ENCODE peak calls at places on chromosomes 7 and 10, in six cellular contexts. E is lower lobe of right lung, A is stomach, G is IMR-90, N is ovary, H is WERI-Rb-1. C is an unnamed sample.

GRCh38 chr10:45374451-45375052 is 536 bp downstream of the ALOX5 start:
- DNase-seq in G (no peak), N (no peak), H (peak; percentile 18), A (no peak), E (no peak), C (peak; percentile 25)

GRCh38 chr7:107955394-107955793 is 47.6 kb downstream of the LAMB1 start:
- DNase-seq in G (no peak), H (no peak), N (no peak), A (no peak), E (no peak), C (no peak)

GRCh38 chr7:50142421-50143113 is 49.5 kb upstream of the ZPBP start:
- DNase-seq in H (no peak), G (peak; percentile 21), A (no peak), N (no peak), E (no peak), C (no peak)

GRCh38 chr10:3780056-3780765 is 4.8 kb downstream of the KLF6 start:
- DNase-seq in G (peak; percentile 71), A (no peak), E (no peak), N (no peak), H (no peak), C (no peak)

GRCh38 chr7:131424219-131424822 is 96.6 kb downstream of the MKLN1 start:
- DNase-seq in A (no peak), N (no peak), E (no peak), H (no peak), G (peak; percentile 58), C (no peak)

GRCh38 chr7:38890597-38890996 is 18.4 kb downstream of the VPS41 start:
- DNase-seq in E (no peak), A (no peak), H (no peak), G (no peak), N (no peak), C (no peak)

GRCh38 chr10:100186813-100187212 is 984 bp upstream of the ERLIN1 start:
- DNase-seq in G (no peak), N (peak; percentile 28), A (no peak), H (peak; percentile 77), E (no peak), C (no peak)

GRCh38 chr7:41319601-41320000 is 383.3 kb downstream of the INHBA start:
- DNase-seq in E (no peak), A (no peak), H (no peak), N (no peak), G (no peak), C (no peak)

GRCh38 chr7:153886121-153886505 is 166.1 kb upstream of the DPP6 start:
- DNase-seq in E (no peak), H (no peak), G (no peak), N (no peak), A (no peak), C (no peak)

GRCh38 chr10:96188911-96189310 is 58.8 kb downstream of the ZNF518A start:
- DNase-seq in H (no peak), N (no peak), E (no peak), A (no peak), G (peak; percentile 36), C (no peak)

GRCh38 chr10:77073066-77073960 is 564.3 kb downstream of the KCNMA1 start:
- DNase-seq in A (no peak), G (peak; percentile 19), H (no peak), E (no peak), N (peak; percentile 68), C (no peak)

GRCh38 chr10:34171957-34172527 is 643.1 kb downstream of the PARD3 start:
- DNase-seq in A (no peak), N (no peak), E (no peak), G (peak; percentile 47), H (no peak), C (no peak)

GRCh38 chr7:64951250-64951848 is 39.5 kb downstream of the ZNF117 start:
- DNase-seq in E (no peak), A (no peak), H (no peak), N (no peak), G (peak; percentile 54), C (peak; percentile 4)

GRCh38 chr7:82534687-82535086 is 91.1 kb upstream of the CACNA2D1 start:
- DNase-seq in G (peak; percentile 70), H (no peak), E (no peak), N (no peak), A (no peak), C (no peak)

GRCh38 chr10:21406595-21407218 is 118.8 kb downstream of the SKIDA1 start:
- DNase-seq in N (no peak), A (no peak), E (no peak), H (no peak), G (peak; percentile 62), C (no peak)

GRCh38 chr7:92159-92767 is 100.1 kb upstream of the FAM20C start:
- DNase-seq in A (no peak), N (no peak), E (no peak), G (no peak), H (peak; percentile 53), C (no peak)

GRCh38 chr10:95655571-95656290 is 780 bp downstream of the ALDH18A1 start:
- DNase-seq in H (no peak), N (no peak), G (peak; percentile 50), E (no peak), A (no peak), C (no peak)

GRCh38 chr7:111107576-111107975 is 16.6 kb downstream of the LRRN3 start:
- DNase-seq in G (peak; percentile 33), H (no peak), A (no peak), E (no peak), N (no peak), C (no peak)
- H3K4me3 ChIP-seq in G (no peak overlapping the region), H (no peak overlapping the region), A (no peak overlapping the region), E (no peak overlapping the region), N (no peak overlapping the region), C (no peak overlapping the region)

GRCh38 chr7:94649313-94649924 is 6.5 kb downstream of the SGCE start:
- DNase-seq in N (no peak), G (peak; percentile 2), H (no peak), A (no peak), E (no peak), C (no peak)
- H3K4me3 ChIP-seq in N (no peak overlapping the region), G (no peak overlapping the region), H (no peak overlapping the region), A (no peak overlapping the region), E (no peak overlapping the region), C (no peak overlapping the region)

GRCh38 chr7:74082770-74083116 is 861 bp upstream of the LIMK1 start:
- DNase-seq in N (no peak), E (no peak), A (no peak), G (no peak), H (no peak), C (no peak)
- H3K4me3 ChIP-seq in N (no peak overlapping the region), E (no peak overlapping the region), A (no peak overlapping the region), G (no peak overlapping the region), H (peak overlapping the region; percentile 18), C (no peak overlapping the region)

DNA sequence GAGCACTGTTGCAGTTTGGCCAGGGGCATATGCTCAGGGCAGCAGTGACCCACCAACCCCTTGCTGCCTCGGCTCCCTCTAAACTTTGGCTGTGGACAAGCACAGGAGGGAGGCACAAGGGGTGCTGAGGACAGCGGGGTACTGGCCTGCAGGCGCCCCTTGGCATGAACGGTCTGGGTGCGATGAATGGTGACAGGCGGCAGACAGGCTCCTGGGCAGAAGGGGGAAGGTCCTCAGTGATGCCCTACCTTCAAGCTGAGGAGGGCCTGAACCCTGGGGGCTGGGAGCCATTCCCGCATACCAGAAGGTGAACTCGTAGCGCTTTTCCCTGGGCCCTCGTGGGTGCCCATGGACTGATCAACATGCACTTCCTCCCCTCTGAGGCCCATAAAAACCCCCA is 567.1 kb downstream of the GRM8 start:
- DNase-seq in G (no peak), H (no peak), N (no peak), E (no peak), A (no peak), C (no peak)
- H3K4me3 ChIP-seq in G (no peak overlapping the region), H (no peak overlapping the region), N (no peak overlapping the region), E (no peak overlapping the region), A (no peak overlapping the region), C (no peak overlapping the region)

GRCh38 chr10:102648889-102649752 is 4.8 kb downstream of the TRIM8 start:
- DNase-seq in A (peak; percentile 55), E (peak; percentile 73), N (no peak), G (no peak), H (no peak), C (no peak)

GRCh38 chr10:102651455-102652169 is 7.3 kb downstream of the TRIM8 start:
- DNase-seq in E (no peak), G (no peak), N (no peak), A (no peak), H (no peak), C (no peak)

GRCh38 chr10:102652170-102652926 is 8.1 kb downstream of the TRIM8 start:
- DNase-seq in G (no peak), H (no peak), N (no peak), E (no peak), A (no peak), C (no peak)

GRCh38 chr10:102649770-102650654 is 5.7 kb downstream of the TRIM8 start:
- DNase-seq in G (no peak), N (no peak), E (no peak), A (no peak), H (no peak), C (no peak)

DNA sequence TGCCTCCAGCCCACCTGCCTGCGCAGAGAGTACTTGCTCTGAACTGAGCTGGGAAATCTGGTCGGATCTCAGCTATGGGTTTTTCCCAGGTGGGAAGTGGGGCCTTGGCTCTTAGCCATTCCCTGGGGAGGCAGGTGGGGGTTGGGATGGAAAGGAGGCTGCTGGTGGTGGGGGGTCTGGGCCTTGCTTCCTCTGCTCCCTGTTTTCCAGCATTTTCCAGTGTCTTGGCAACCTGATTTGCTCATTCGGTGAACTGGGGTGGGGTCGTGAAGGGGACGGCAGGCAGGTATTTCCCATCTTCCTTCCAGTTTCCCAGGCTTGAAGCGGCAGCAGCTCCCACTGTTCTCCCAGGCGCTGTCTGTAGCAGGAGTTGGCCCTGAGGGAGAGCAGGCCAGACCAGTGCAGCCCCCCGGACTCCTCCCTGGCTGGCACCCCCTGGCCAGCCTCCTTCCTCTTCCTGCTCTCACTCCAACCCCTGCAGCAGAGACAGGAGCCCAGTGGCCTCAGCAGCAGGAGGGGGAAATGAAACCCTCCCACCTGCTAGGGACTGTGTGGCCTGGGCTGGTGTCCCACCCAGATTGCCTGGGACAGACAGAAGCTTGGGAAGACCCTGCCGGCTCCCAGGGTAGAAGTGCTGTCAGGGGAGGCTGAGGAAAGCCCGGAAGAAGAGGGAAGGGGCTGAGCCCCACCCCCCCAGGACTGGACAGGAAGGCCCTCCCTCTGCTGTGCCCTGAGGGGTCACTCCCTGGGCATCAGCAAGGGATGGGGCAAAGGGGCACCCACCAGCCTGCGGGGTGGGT is 6.6 kb downstream of the TRIM8 start:
- DNase-seq in H (no peak), A (no peak), E (no peak), G (no peak), N (no peak), C (no peak)
- H3K4me3 ChIP-seq in H (no peak overlapping the region), A (no peak overlapping the region), E (no peak overlapping the region), G (no peak overlapping the region), N (no peak overlapping the region), C (no peak overlapping the region)

C was measured in kidney epithelial cell.